ENCODE peak calls at places on chromosomes 13 and 19, in six cellular contexts. E is choroid plexus epithelial cell; Q is NCI-H460; D is activated CD4-positive, alpha-beta T cell treated with anti-CD3 and anti-CD28 coated beads, Interleukin-2, amount 50 U/mL, for 1 hour; L is AG20443; B is GM23248. R is an unnamed sample.

GRCh38 chr19:35442091-35442490 is 6.0 kb upstream of the FFAR2 start:
- DNase-seq in E (no peak), Q (no peak), D (no peak), L (no peak), B (no peak), R (no peak)

GRCh38 chr13:21567714-21568113 is 36.3 kb downstream of the MICU2 start:
- DNase-seq in E (no peak), Q (no peak), D (no peak), L (no peak), B (peak), R (no peak)

GRCh38 chr19:51719251-51719901 is 4.4 kb downstream of the HAS1 start:
- DNase-seq in E (no peak), Q (no peak), D (no peak), L (no peak), B (no peak), R (no peak)

GRCh38 chr19:39870171-39870971 is 24.2 kb upstream of the FBL start:
- DNase-seq in E (no peak), Q (no peak), D (no peak), L (peak), B (no peak), R (no peak)

GRCh38 chr19:45442927-45443461 is 19.3 kb upstream of the ERCC1 start:
- DNase-seq in E (peak), Q (peak), D (peak), L (no peak), B (peak), R (peak)

GRCh38 chr19:3743486-3743885 is 18.0 kb downstream of the APBA3 start:
- DNase-seq in E (peak), Q (no peak), D (no peak), L (no peak), B (peak), R (no peak)

GRCh38 chr19:33280351-33280921 is 21.9 kb downstream of the CEBPA start:
- DNase-seq in E (no peak), Q (no peak), D (no peak), L (no peak), B (no peak), R (no peak)

GRCh38 chr13:92158335-92158734 is 759.9 kb downstream of the GPC5 start:
- DNase-seq in E (peak), Q (no peak), D (no peak), L (no peak), B (peak), R (no peak)

GRCh38 chr19:3366104-3366760 is at the start of gene NFIC:
- DNase-seq in E (peak), Q (peak), D (peak), L (peak), B (peak), R (peak)

GRCh38 chr13:82224806-82225205 is 1657.5 kb downstream of the SLITRK1 start:
- DNase-seq in E (peak), Q (no peak), D (no peak), L (no peak), B (no peak), R (no peak)

GRCh38 chr13:44667950-44668349 is 91.8 kb upstream of the TSC22D1 start:
- DNase-seq in E (peak), Q (no peak), D (no peak), L (peak), B (peak), R (no peak)

GRCh38 chr19:57803594-57804325 is 11.0 kb downstream of the ZNF552 start:
- DNase-seq in E (peak), Q (no peak), D (no peak), L (peak), B (peak), R (no peak)

GRCh38 chr13:98083507-98083906 is 59.4 kb upstream of the FARP1 start:
- DNase-seq in E (peak), Q (no peak), D (no peak), L (peak), B (peak), R (no peak)

GRCh38 chr13:20192470-20193141 is at the start of gene GJB2:
- DNase-seq in E (no peak), Q (no peak), D (no peak), L (peak), B (peak), R (no peak)

GRCh38 chr19:39098365-39099269 is 14.4 kb downstream of the ACP7 start:
- DNase-seq in E (no peak), Q (no peak), D (no peak), L (peak), B (no peak), R (no peak)

GRCh38 chr13:20035130-20035529 is 76.6 kb downstream of the ZMYM2 start:
- DNase-seq in E (peak), Q (peak), D (no peak), L (no peak), B (no peak), R (no peak)

GRCh38 chr19:3483226-3483628 is at the start of gene SMIM44:
- DNase-seq in E (no peak), Q (no peak), D (no peak), L (no peak), B (no peak), R (no peak)

GRCh38 chr13:112762690-112763080 is 72.8 kb downstream of the ATP11A start:
- DNase-seq in E (no peak), Q (no peak), D (no peak), L (no peak), B (no peak), R (no peak)

GRCh38 chr19:1873524-1874473 is 10.4 kb upstream of the KLF16 start:
- DNase-seq in E (no peak), Q (no peak), D (no peak), L (no peak), B (no peak), R (no peak)

GRCh38 chr19:31232220-31232619 is 117.0 kb downstream of the TSHZ3 start:
- DNase-seq in E (peak), Q (no peak), D (no peak), L (no peak), B (peak), R (no peak)